ENCODE peak calls at places on chromosomes 12 and 14, in six cellular contexts. X is stimulated activated naive CD8-positive, alpha-beta T cell treated with anti-CD3 and anti-CD28 coated beads, Interleukin-15, Interleukin-2, amounts not matched to agents 100 U/mL and 50 U/mL, for 24 hours; Q is T-cell; J is transverse colon; T is body of pancreas; B is neural progenitor cell. L is an unnamed sample.

GRCh38 chr12:73321319-73321718 is 1049.1 kb downstream of the TRHDE start:
- DNase-seq in B (no peak), T (no peak), J (no peak), Q (no peak), X (no peak), L (no peak)

GRCh38 chr12:111410229-111411186 is 4.8 kb downstream of the SH2B3 start:
- DNase-seq in X (no peak), T (no peak), B (peak; percentile 35), J (no peak), Q (no peak), L (no peak)

GRCh38 chr12:58795825-58796224 is 124.5 kb downstream of the LRIG3 start:
- DNase-seq in B (no peak), X (no peak), J (no peak), T (no peak), Q (no peak), L (no peak)

GRCh38 chr12:109445224-109445623 is 31.9 kb downstream of the KCTD10 start:
- DNase-seq in J (no peak), Q (no peak), X (no peak), B (no peak), T (no peak), L (no peak)

GRCh38 chr14:29858299-29858698 is 69.3 kb downstream of the PRKD1 start:
- DNase-seq in Q (no peak), T (no peak), J (no peak), X (no peak), B (no peak), L (no peak)

GRCh38 chr14:49019467-49020100 is 566.6 kb downstream of the RPS29 start:
- DNase-seq in T (no peak), X (peak; percentile 3), J (no peak), B (no peak), Q (no peak), L (no peak)

GRCh38 chr12:69514845-69515244 is 44.7 kb downstream of the FRS2 start:
- DNase-seq in X (no peak), J (no peak), T (no peak), Q (no peak), B (no peak), L (no peak)

GRCh38 chr14:99566009-99566389 is 38.0 kb downstream of the CCDC85C start:
- DNase-seq in Q (no peak), J (no peak), X (no peak), B (no peak), T (no peak), L (peak; percentile 97)

GRCh38 chr12:102010265-102010994 is 51.4 kb downstream of the WASHC3 start:
- DNase-seq in T (no peak), X (no peak), B (no peak), Q (no peak), J (peak; percentile 16), L (no peak)

GRCh38 chr14:57009585-57010515 is 199.6 kb upstream of the OTX2 start:
- DNase-seq in J (no peak), T (no peak), Q (no peak), B (no peak), X (no peak), L (no peak)

GRCh38 chr12:29616664-29617409 is 119.4 kb upstream of the OVCH1 start:
- DNase-seq in Q (no peak), X (no peak), B (no peak), J (no peak), T (no peak), L (no peak)